ENCODE peak calls at places on chromosomes 7 and 10, in four cellular contexts. One of them, this sample, is unnamed.

GRCh38 chr7:116772423-116772852 is 89.9 kb upstream of the CAPZA2 start:
- DNase-seq in NAMALWA: no peak
- DNase-seq in memory B cell: no peak
- DNase-seq in stimulated activated CD8-positive, alpha-beta memory T cell treated with anti-CD3 and anti-CD28 coated beads, Interleukin-2, amount 100 ng/mL, for 48 hours: no peak
- DNase-seq in this sample: no peak

GRCh38 chr7:81767883-81768282 is 2.0 kb downstream of the HGF start:
- DNase-seq in memory B cell: no peak
- DNase-seq in stimulated activated CD8-positive, alpha-beta memory T cell treated with anti-CD3 and anti-CD28 coated beads, Interleukin-2, amount 100 ng/mL, for 48 hours: no peak
- DNase-seq in NAMALWA: no peak
- DNase-seq in this sample: no peak

GRCh38 chr7:157493776-157494175 is 157.0 kb downstream of the DNAJB6 start:
- DNase-seq in memory B cell: no peak
- DNase-seq in stimulated activated CD8-positive, alpha-beta memory T cell treated with anti-CD3 and anti-CD28 coated beads, Interleukin-2, amount 100 ng/mL, for 48 hours: no peak
- DNase-seq in NAMALWA: no peak
- DNase-seq in this sample: no peak

GRCh38 chr7:122790558-122790957 is 87.8 kb upstream of the RNF148 start:
- DNase-seq in stimulated activated CD8-positive, alpha-beta memory T cell treated with anti-CD3 and anti-CD28 coated beads, Interleukin-2, amount 100 ng/mL, for 48 hours: no peak
- DNase-seq in memory B cell: no peak
- DNase-seq in NAMALWA: no peak
- DNase-seq in this sample: no peak

GRCh38 chr7:45039106-45039505 is 39.1 kb downstream of the CCM2 start:
- DNase-seq in NAMALWA: no peak
- DNase-seq in stimulated activated CD8-positive, alpha-beta memory T cell treated with anti-CD3 and anti-CD28 coated beads, Interleukin-2, amount 100 ng/mL, for 48 hours: no peak
- DNase-seq in memory B cell: no peak
- DNase-seq in this sample: no peak

GRCh38 chr7:45711161-45711490 is 137.0 kb downstream of the ADCY1 start:
- DNase-seq in stimulated activated CD8-positive, alpha-beta memory T cell treated with anti-CD3 and anti-CD28 coated beads, Interleukin-2, amount 100 ng/mL, for 48 hours: no peak
- DNase-seq in NAMALWA: no peak
- DNase-seq in memory B cell: no peak
- DNase-seq in this sample: no peak

GRCh38 chr7:68461430-68461829 is 1136.8 kb upstream of the AUTS2 start:
- DNase-seq in memory B cell: no peak
- DNase-seq in stimulated activated CD8-positive, alpha-beta memory T cell treated with anti-CD3 and anti-CD28 coated beads, Interleukin-2, amount 100 ng/mL, for 48 hours: no peak
- DNase-seq in NAMALWA: no peak
- DNase-seq in this sample: no peak

GRCh38 chr10:12350167-12350872 is 973 bp downstream of the CAMK1D start:
- DNase-seq in stimulated activated CD8-positive, alpha-beta memory T cell treated with anti-CD3 and anti-CD28 coated beads, Interleukin-2, amount 100 ng/mL, for 48 hours: no peak
- DNase-seq in NAMALWA: peak
- DNase-seq in memory B cell: peak
- DNase-seq in this sample: peak

GRCh38 chr7:152095771-152096170 is 70.3 kb downstream of the GALNT11 start:
- DNase-seq in memory B cell: no peak
- DNase-seq in NAMALWA: no peak
- DNase-seq in stimulated activated CD8-positive, alpha-beta memory T cell treated with anti-CD3 and anti-CD28 coated beads, Interleukin-2, amount 100 ng/mL, for 48 hours: no peak
- DNase-seq in this sample: no peak

GRCh38 chr10:74730246-74730645 is 96.2 kb upstream of the KAT6B start:
- DNase-seq in NAMALWA: no peak
- DNase-seq in stimulated activated CD8-positive, alpha-beta memory T cell treated with anti-CD3 and anti-CD28 coated beads, Interleukin-2, amount 100 ng/mL, for 48 hours: no peak
- DNase-seq in memory B cell: no peak
- DNase-seq in this sample: no peak

GRCh38 chr10:122010405-122011050 is 21.6 kb downstream of the TACC2 start:
- DNase-seq in NAMALWA: no peak
- DNase-seq in stimulated activated CD8-positive, alpha-beta memory T cell treated with anti-CD3 and anti-CD28 coated beads, Interleukin-2, amount 100 ng/mL, for 48 hours: no peak
- DNase-seq in memory B cell: no peak
- DNase-seq in this sample: no peak

GRCh38 chr7:55120074-55120473 is 101.3 kb downstream of the EGFR start:
- DNase-seq in stimulated activated CD8-positive, alpha-beta memory T cell treated with anti-CD3 and anti-CD28 coated beads, Interleukin-2, amount 100 ng/mL, for 48 hours: no peak
- DNase-seq in memory B cell: no peak
- DNase-seq in NAMALWA: no peak
- DNase-seq in this sample: no peak

GRCh38 chr7:121372376-121373024 is 23.6 kb downstream of the FAM3C start:
- DNase-seq in NAMALWA: peak
- DNase-seq in stimulated activated CD8-positive, alpha-beta memory T cell treated with anti-CD3 and anti-CD28 coated beads, Interleukin-2, amount 100 ng/mL, for 48 hours: no peak
- DNase-seq in memory B cell: no peak
- DNase-seq in this sample: peak

GRCh38 chr7:41425926-41426325 is 277.0 kb downstream of the INHBA start:
- DNase-seq in stimulated activated CD8-positive, alpha-beta memory T cell treated with anti-CD3 and anti-CD28 coated beads, Interleukin-2, amount 100 ng/mL, for 48 hours: no peak
- DNase-seq in memory B cell: no peak
- DNase-seq in NAMALWA: no peak
- DNase-seq in this sample: no peak

GRCh38 chr10:58555170-58555929 is 42.7 kb downstream of the BICC1 start:
- DNase-seq in memory B cell: no peak
- DNase-seq in NAMALWA: no peak
- DNase-seq in stimulated activated CD8-positive, alpha-beta memory T cell treated with anti-CD3 and anti-CD28 coated beads, Interleukin-2, amount 100 ng/mL, for 48 hours: no peak
- DNase-seq in this sample: no peak

GRCh38 chr7:157932498-157933218 is 595.9 kb downstream of the DNAJB6 start:
- DNase-seq in stimulated activated CD8-positive, alpha-beta memory T cell treated with anti-CD3 and anti-CD28 coated beads, Interleukin-2, amount 100 ng/mL, for 48 hours: no peak
- DNase-seq in NAMALWA: no peak
- DNase-seq in memory B cell: no peak
- DNase-seq in this sample: no peak

GRCh38 chr10:17713133-17713532 is 38.9 kb upstream of the TMEM236 start:
- DNase-seq in stimulated activated CD8-positive, alpha-beta memory T cell treated with anti-CD3 and anti-CD28 coated beads, Interleukin-2, amount 100 ng/mL, for 48 hours: no peak
- DNase-seq in NAMALWA: no peak
- DNase-seq in memory B cell: no peak
- DNase-seq in this sample: no peak

GRCh38 chr10:119595134-119595714 is 1.5 kb downstream of the TIAL1 start:
- DNase-seq in stimulated activated CD8-positive, alpha-beta memory T cell treated with anti-CD3 and anti-CD28 coated beads, Interleukin-2, amount 100 ng/mL, for 48 hours: no peak
- DNase-seq in NAMALWA: no peak
- DNase-seq in memory B cell: no peak
- DNase-seq in this sample: no peak

GRCh38 chr10:1581189-1581588 is 156.1 kb downstream of the ADARB2 start:
- DNase-seq in memory B cell: no peak
- DNase-seq in NAMALWA: no peak
- DNase-seq in stimulated activated CD8-positive, alpha-beta memory T cell treated with anti-CD3 and anti-CD28 coated beads, Interleukin-2, amount 100 ng/mL, for 48 hours: no peak
- DNase-seq in this sample: no peak

GRCh38 chr7:102140952-102141370 is 145.7 kb upstream of the SH2B2 start:
- DNase-seq in NAMALWA: peak
- DNase-seq in stimulated activated CD8-positive, alpha-beta memory T cell treated with anti-CD3 and anti-CD28 coated beads, Interleukin-2, amount 100 ng/mL, for 48 hours: no peak
- DNase-seq in memory B cell: peak
- DNase-seq in this sample: peak

GRCh38 chr7:44279731-44280505 is 45.5 kb downstream of the CAMK2B start:
- DNase-seq in NAMALWA: no peak
- DNase-seq in memory B cell: no peak
- DNase-seq in stimulated activated CD8-positive, alpha-beta memory T cell treated with anti-CD3 and anti-CD28 coated beads, Interleukin-2, amount 100 ng/mL, for 48 hours: no peak
- DNase-seq in this sample: no peak

GRCh38 chr10:126704637-126705036 is 34.1 kb upstream of the C10orf90 start:
- DNase-seq in stimulated activated CD8-positive, alpha-beta memory T cell treated with anti-CD3 and anti-CD28 coated beads, Interleukin-2, amount 100 ng/mL, for 48 hours: no peak
- DNase-seq in memory B cell: no peak
- DNase-seq in NAMALWA: no peak
- DNase-seq in this sample: no peak

GRCh38 chr7:362416-363096 is 72.6 kb downstream of the FOXL3 start:
- DNase-seq in stimulated activated CD8-positive, alpha-beta memory T cell treated with anti-CD3 and anti-CD28 coated beads, Interleukin-2, amount 100 ng/mL, for 48 hours: peak
- DNase-seq in memory B cell: no peak
- DNase-seq in NAMALWA: peak
- DNase-seq in this sample: no peak

This sample was measured in GM12865.